ENCODE peak calls at places on chromosomes 3 and 15, in four cellular contexts. T is IMR-90, X is mesendoderm, Q is H1. S is an unnamed sample.

GRCh38 chr3:57797701-57798487 is 41.8 kb downstream of the SLMAP start:
- DNase-seq in T (no peak), X (no peak), Q (no peak), S (no peak)

GRCh38 chr3:114411811-114412803 is 118.3 kb downstream of the TIGIT start:
- DNase-seq in T (peak; percentile 87), X (no peak), Q (no peak), S (no peak)

GRCh38 chr3:38583688-38584087 is 65.8 kb downstream of the SCN5A start:
- DNase-seq in T (no peak), X (no peak), Q (no peak), S (peak; percentile 10)

GRCh38 chr3:16818194-16818593 is 66.6 kb upstream of the PLCL2 start:
- DNase-seq in T (no peak), X (no peak), Q (no peak), S (no peak)

GRCh38 chr3:43531835-43532234 is 90.0 kb downstream of the ANO10 start:
- DNase-seq in T (peak; percentile 78), X (no peak), Q (no peak), S (no peak)

GRCh38 chr15:66860844-66861243 is 158.8 kb downstream of the SMAD6 start:
- DNase-seq in T (no peak), X (no peak), Q (no peak), S (peak; percentile 14)

GRCh38 chr3:148648685-148649352 is 48.9 kb upstream of the AGTR1 start:
- DNase-seq in T (peak; percentile 74), X (no peak), Q (no peak), S (no peak)

GRCh38 chr3:122679467-122680291 is 960 bp upstream of the PARP14 start:
- DNase-seq in T (peak; percentile 27), X (peak; percentile 44), Q (no peak), S (peak; percentile 29)

GRCh38 chr3:141370065-141370533 is 1.8 kb downstream of the ZBTB38 start:
- DNase-seq in T (peak; percentile 90), X (peak; percentile 98), Q (no peak), S (peak; percentile 80)

GRCh38 chr3:154753101-154753500 is 323.1 kb upstream of the GPR149 start:
- DNase-seq in T (no peak), X (no peak), Q (no peak), S (no peak)

GRCh38 chr15:81235276-81235675 is 38.6 kb downstream of the IL16 start:
- DNase-seq in T (peak; percentile 14), X (no peak), Q (no peak), S (no peak)

GRCh38 chr15:81242778-81243177 is 46.1 kb downstream of the IL16 start:
- DNase-seq in T (no peak), X (no peak), Q (no peak), S (no peak)

GRCh38 chr15:81235781-81236507 is 39.3 kb downstream of the IL16 start:
- DNase-seq in T (peak; percentile 99), X (peak; percentile 10), Q (no peak), S (no peak)

DNA sequence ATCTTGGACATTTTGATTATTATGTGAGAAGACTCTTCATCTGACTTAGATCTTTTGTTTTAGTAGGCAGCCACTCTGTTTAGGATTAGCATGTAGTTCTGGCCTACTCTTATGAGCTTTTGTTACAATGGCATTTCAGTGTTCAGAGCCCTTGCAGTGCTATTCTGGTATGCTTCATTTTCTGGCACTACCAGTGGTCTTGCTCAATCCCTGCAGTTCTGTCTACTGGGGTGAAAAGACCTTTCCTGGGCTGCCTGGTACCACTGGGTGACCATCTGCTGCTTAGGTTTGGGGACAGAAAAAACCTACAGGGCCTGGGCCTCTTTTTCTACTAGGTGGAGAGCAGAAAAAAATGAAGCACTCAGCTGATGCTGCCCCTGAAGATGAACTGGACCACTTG is 42.5 kb downstream of the IL16 start:
- DNase-seq in T (peak; percentile 41), X (no peak), Q (no peak), S (no peak)
- H3K56ac ChIP-seq in T (no peak overlapping the region), X (no peak overlapping the region), Q (no peak overlapping the region), S (no peak overlapping the region)

GRCh38 chr15:73237910-73238309 is 130.8 kb downstream of the HCN4 start:
- DNase-seq in T (no peak), X (peak; percentile 69), Q (no peak), S (no peak)
- H4K5ac ChIP-seq in T (peak overlapping the region; percentile 36), X (no peak overlapping the region), Q (no peak overlapping the region), S (no peak overlapping the region)

GRCh38 chr15:74193305-74193718 is 9.3 kb downstream of the STRA6 start:
- DNase-seq in T (peak; percentile 91), X (no peak), Q (no peak), S (no peak)
- H2BK15ac ChIP-seq in T (no peak overlapping the region), X (no peak overlapping the region), Q (no peak overlapping the region), S (no peak overlapping the region)

GRCh38 chr3:55984631-55985030 is 483.6 kb downstream of the ERC2 start:
- DNase-seq in T (no peak), X (peak; percentile 35), Q (no peak), S (no peak)

GRCh38 chr3:55989351-55989750 is 478.9 kb downstream of the ERC2 start:
- DNase-seq in T (no peak), X (no peak), Q (no peak), S (no peak)

GRCh38 chr3:55988905-55989304 is 479.4 kb downstream of the ERC2 start:
- DNase-seq in T (no peak), X (no peak), Q (no peak), S (no peak)
- H3K56ac ChIP-seq in T (no peak overlapping the region), X (no peak overlapping the region), Q (no peak overlapping the region), S (no peak overlapping the region)

DNA sequence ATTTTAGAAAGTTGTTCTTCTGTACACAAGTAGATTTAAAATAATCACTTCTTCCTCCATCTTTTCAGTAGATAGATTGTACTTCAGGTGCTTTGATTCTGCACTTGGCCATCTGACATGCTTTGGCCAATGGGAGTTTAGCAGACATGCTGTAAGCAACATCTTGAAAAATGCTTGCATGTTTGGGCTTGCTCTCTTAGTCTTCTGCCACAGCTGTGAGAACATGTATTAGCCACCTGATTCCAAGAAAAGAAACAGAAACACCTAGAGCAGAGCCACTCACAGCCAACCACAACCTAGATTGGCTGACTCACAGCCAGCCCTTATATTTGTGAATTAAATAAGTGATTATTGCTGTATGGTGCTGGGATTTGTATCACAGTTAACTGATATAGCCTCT is 70.2 kb upstream of the GADL1 start:
- DNase-seq in T (no peak), X (no peak), Q (no peak), S (no peak)
- H4K5ac ChIP-seq in T (no peak overlapping the region), X (no peak overlapping the region), Q (no peak overlapping the region), S (no peak overlapping the region)

GRCh38 chr3:56468184-56469106 is at the start of gene ERC2:
- DNase-seq in T (no peak), X (peak; percentile 95), Q (peak; percentile 75), S (peak; percentile 94)

GRCh38 chr3:56467108-56467507 is 1.2 kb downstream of the ERC2 start:
- DNase-seq in T (peak; percentile 43), X (peak; percentile 99), Q (peak; percentile 80), S (peak; percentile 95)

GRCh38 chr3:56469141-56469540 is 874 bp upstream of the ERC2 start:
- DNase-seq in T (no peak), X (no peak), Q (no peak), S (no peak)

GRCh38 chr3:56471771-56472170 is 3.5 kb upstream of the ERC2 start:
- DNase-seq in T (no peak), X (no peak), Q (no peak), S (no peak)

GRCh38 chr3:56467801-56468183 is 475 bp downstream of the ERC2 start:
- DNase-seq in T (no peak), X (peak; percentile 49), Q (no peak), S (no peak)
- H2BK15ac ChIP-seq in T (no peak overlapping the region), X (peak overlapping the region; percentile 38), Q (no peak overlapping the region), S (no peak overlapping the region)

GRCh38 chr3:28576590-28577220 is 228.1 kb upstream of the AZI2 start:
- DNase-seq in T (no peak), X (peak; percentile 47), Q (no peak), S (peak; percentile 29)
- H3K56ac ChIP-seq in T (no peak overlapping the region), X (peak overlapping the region; percentile 84), Q (no peak overlapping the region), S (no peak overlapping the region)

S was measured in H9.